ENCODE peak calls at places on chromosomes 5 and 9, in six cellular contexts. L is activated T-helper 1 cell treated with anti-CD3 and anti-CD28 coated beads, Interleukin-12 subunit alpha, Interleukin-12 subunit beta, Interleukin-2, Interleukin-4 antibody, amounts not matched to agents 30 ng/mL and 10 ng/mL and 1 ng/mL, durations not matched to agents 14 hours and 24 hours and 36 hours; V is NCI-H1436; O is mesendoderm; X is activated CD4-positive, alpha-beta T cell treated with anti-CD3 and anti-CD28 coated beads for 1 hour; R is GM23248. W is an unnamed sample.

GRCh38 chr9:34898846-34899245 is 59.2 kb upstream of the PHF24 start:
- DNase-seq in L (no peak), V (no peak), O (no peak), X (no peak), R (no peak), W (no peak)

GRCh38 chr9:90485028-90485427 is 157.6 kb downstream of the DIRAS2 start:
- DNase-seq in L (no peak), V (no peak), O (no peak), X (no peak), R (no peak), W (no peak)

GRCh38 chr5:56769875-56770604 is 45.3 kb upstream of the MAP3K1 start:
- DNase-seq in L (no peak), V (no peak), O (no peak), X (no peak), R (no peak), W (no peak)

GRCh38 chr9:38671748-38672147 is 48.2 kb downstream of the FAM240B start:
- DNase-seq in L (no peak), V (no peak), O (no peak), X (no peak), R (no peak), W (no peak)

GRCh38 chr9:21883642-21884041 is 81.2 kb downstream of the MTAP start:
- DNase-seq in L (no peak), V (no peak), O (peak), X (no peak), R (no peak), W (no peak)

GRCh38 chr5:134245101-134245604 is 19.3 kb upstream of the PPP2CA start:
- DNase-seq in L (no peak), V (no peak), O (peak), X (no peak), R (peak), W (no peak)

GRCh38 chr5:150082889-150083288 is 3.5 kb downstream of the CSF1R start:
- DNase-seq in L (no peak), V (no peak), O (no peak), X (no peak), R (no peak), W (peak)

GRCh38 chr9:77375956-77376532 is 198.7 kb downstream of the VPS13A start:
- DNase-seq in L (no peak), V (no peak), O (peak), X (no peak), R (peak), W (no peak)

GRCh38 chr5:96331210-96331609 is 101.8 kb downstream of the PCSK1 start:
- DNase-seq in L (no peak), V (no peak), O (no peak), X (no peak), R (peak), W (no peak)